ENCODE peak calls at places on chromosomes 7 and 10, in four cellular contexts. F, N, O and M are unnamed samples.

GRCh38 chr10:114043532-114044250 is at the start of gene ADRB1:
- DNase-seq in N (peak; percentile 5), O (peak; percentile 26), F (peak; percentile 86), M (peak; percentile 28)

GRCh38 chr7:69920802-69921201 is 322.5 kb downstream of the AUTS2 start:
- DNase-seq in F (no peak), N (no peak), O (no peak), M (no peak)

GRCh38 chr10:112649492-112650152 is 202.6 kb downstream of the VTI1A start:
- DNase-seq in F (no peak), O (no peak), N (peak; percentile 74), M (no peak)

GRCh38 chr7:105610165-105610930 is 29.1 kb upstream of the EFCAB10 start:
- DNase-seq in O (no peak), N (no peak), F (no peak), M (no peak)

GRCh38 chr10:73991846-73992245 is 6.1 kb upstream of the VCL start:
- DNase-seq in N (no peak), O (no peak), F (no peak), M (peak; percentile 92)

GRCh38 chr7:128247640-128248194 is 6.6 kb downstream of the LEP start:
- DNase-seq in F (peak; percentile 23), N (peak; percentile 35), O (no peak), M (no peak)

GRCh38 chr10:116385994-116386809 is 41.4 kb upstream of the PNLIPRP3 start:
- DNase-seq in F (no peak), O (no peak), N (peak; percentile 26), M (peak; percentile 16)

GRCh38 chr7:36794689-36795088 is 70.4 kb upstream of the AOAH start:
- DNase-seq in F (no peak), N (no peak), O (no peak), M (no peak)

GRCh38 chr7:2751086-2751485 is 63.1 kb downstream of the AMZ1 start:
- DNase-seq in O (no peak), F (no peak), N (no peak), M (no peak)

GRCh38 chr10:52257692-52258075 is 56.4 kb upstream of the DKK1 start:
- DNase-seq in F (no peak), O (no peak), N (no peak), M (no peak)

GRCh38 chr10:52265131-52265926 is 48.8 kb upstream of the DKK1 start:
- DNase-seq in O (no peak), N (no peak), F (no peak), M (no peak)

GRCh38 chr10:52259428-52259812 is 54.7 kb upstream of the DKK1 start:
- DNase-seq in O (no peak), N (no peak), F (no peak), M (no peak)

GRCh38 chr10:52258791-52259427 is 55.2 kb upstream of the DKK1 start:
- DNase-seq in F (no peak), O (no peak), N (peak; percentile 37), M (no peak)

DNA sequence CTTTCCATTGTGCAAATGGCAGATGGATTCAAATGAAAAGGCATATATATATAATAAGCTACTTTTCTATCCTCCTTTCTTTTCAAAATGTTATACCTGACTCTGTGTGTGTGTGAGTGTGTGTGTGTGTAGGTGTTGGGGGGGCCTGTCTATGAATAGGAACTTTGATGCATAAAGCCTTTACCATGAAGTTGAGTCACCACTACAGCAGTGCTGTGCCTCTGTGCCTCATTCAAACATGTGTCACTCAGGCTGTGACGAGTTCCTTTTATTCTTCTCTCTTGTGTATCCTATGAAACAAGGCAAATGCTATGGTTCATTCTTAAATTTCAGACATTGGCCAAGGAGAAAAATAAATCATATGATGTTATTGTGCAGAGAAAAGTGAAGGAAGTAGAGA is 52.7 kb upstream of the DKK1 start:
- DNase-seq in N (no peak), F (no peak), O (no peak), M (no peak)
- TF ChIP-seq ELK1 in N (no peak), F (no peak), O (no peak), M (no peak)

DNA sequence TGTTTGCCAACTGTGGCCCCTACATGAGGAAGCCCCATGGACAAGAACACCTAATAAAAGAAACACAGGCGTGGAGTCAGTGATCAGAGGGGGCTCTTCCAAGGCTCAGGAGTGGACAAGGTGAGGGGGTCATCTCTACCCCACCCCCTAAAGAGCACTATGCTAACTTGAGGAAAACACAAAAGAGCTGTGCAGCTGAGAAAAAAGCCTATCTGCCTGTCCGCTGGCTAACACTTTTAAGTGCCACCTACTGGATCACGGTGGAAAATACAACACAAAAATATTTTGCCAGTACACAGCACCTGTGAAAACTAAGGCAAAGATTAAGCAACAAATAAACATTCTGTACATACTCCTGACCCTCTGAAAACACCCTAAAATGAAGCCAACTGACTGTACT is 53.1 kb upstream of the COBL start:
- DNase-seq in N (no peak), O (no peak), F (no peak), M (no peak)
- TF ChIP-seq ELK1 in N (no peak), O (no peak), F (no peak), M (no peak)

DNA sequence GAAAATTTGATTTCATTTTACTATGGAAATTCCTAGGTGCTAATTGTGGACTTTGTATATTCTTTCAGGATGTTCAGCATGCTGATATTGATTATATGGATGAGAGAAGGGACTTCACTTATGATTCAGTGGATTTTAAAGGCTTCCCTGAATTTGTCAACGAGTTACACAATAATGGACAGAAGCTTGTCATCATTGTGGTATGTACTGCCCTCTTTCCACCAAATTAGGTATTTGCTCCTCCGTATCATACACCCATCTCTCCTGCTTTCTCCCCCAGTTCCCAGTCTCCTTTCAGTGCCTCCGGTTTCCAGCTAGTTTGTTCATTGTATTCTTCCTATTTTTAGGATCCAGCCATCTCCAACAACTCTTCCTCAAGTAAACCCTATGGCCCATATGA is 34.6 kb downstream of the MGAM start:
- DNase-seq in F (no peak), N (no peak), O (no peak), M (no peak)
- TF ChIP-seq ELK1 in F (no peak), N (no peak), O (no peak), M (no peak)

GRCh38 chr10:14072541-14072940 is 258.2 kb downstream of the FRMD4A start:
- DNase-seq in N (no peak), O (no peak), F (no peak), M (no peak)

GRCh38 chr10:14071956-14072355 is 258.8 kb downstream of the FRMD4A start:
- DNase-seq in F (no peak), O (no peak), N (no peak), M (no peak)

GRCh38 chr10:14068851-14069250 is 261.9 kb downstream of the FRMD4A start:
- DNase-seq in F (no peak), O (no peak), N (no peak), M (no peak)

GRCh38 chr10:14074062-14074884 is 256.5 kb downstream of the FRMD4A start:
- DNase-seq in F (peak; percentile 65), O (no peak), N (peak; percentile 100), M (no peak)
- TF ChIP-seq ELK1 in F (no peak), O (no peak), N (no peak), M (no peak)